ENCODE peak calls at places on chromosome 13, in six cellular contexts. One of them, this sample, is unnamed.
A peak's percentile ranks its signal among the peaks of the same experiment; 100 is the strongest.

GRCh38 chr13:48496271-48496670 is 36.6 kb downstream of the RCBTB2 start:
- DNase-seq in stimulated activated CD4-positive, alpha-beta T cell treated with anti-CD3 and anti-CD28 coated beads, TNF-alpha, amount 100 ng/mL, for 4 hours: no peak
- DNase-seq in uterus: no peak
- DNase-seq in NCI-H187 treated with DMSO at 0.1 percent for 48 hours: no peak
- DNase-seq in HuH-7: no peak
- DNase-seq in left ventricle myocardium superior: no peak
- DNase-seq in this sample: no peak

GRCh38 chr13:113666324-113666660 is 727 bp upstream of the GRK1 start:
- DNase-seq in stimulated activated CD4-positive, alpha-beta T cell treated with anti-CD3 and anti-CD28 coated beads, TNF-alpha, amount 100 ng/mL, for 4 hours: no peak
- DNase-seq in uterus: peak; percentile 2
- DNase-seq in NCI-H187 treated with DMSO at 0.1 percent for 48 hours: no peak
- DNase-seq in HuH-7: no peak
- DNase-seq in left ventricle myocardium superior: no peak
- DNase-seq in this sample: no peak

GRCh38 chr13:65855276-65855675 is 1374.9 kb downstream of the PCDH9 start:
- DNase-seq in stimulated activated CD4-positive, alpha-beta T cell treated with anti-CD3 and anti-CD28 coated beads, TNF-alpha, amount 100 ng/mL, for 4 hours: no peak
- DNase-seq in uterus: no peak
- DNase-seq in NCI-H187 treated with DMSO at 0.1 percent for 48 hours: no peak
- DNase-seq in HuH-7: peak; percentile 67
- DNase-seq in left ventricle myocardium superior: no peak
- DNase-seq in this sample: no peak

GRCh38 chr13:26973281-26973680 is 198.3 kb downstream of the USP12 start:
- DNase-seq in stimulated activated CD4-positive, alpha-beta T cell treated with anti-CD3 and anti-CD28 coated beads, TNF-alpha, amount 100 ng/mL, for 4 hours: no peak
- DNase-seq in uterus: no peak
- DNase-seq in NCI-H187 treated with DMSO at 0.1 percent for 48 hours: no peak
- DNase-seq in HuH-7: no peak
- DNase-seq in left ventricle myocardium superior: no peak
- DNase-seq in this sample: no peak

GRCh38 chr13:27137759-27138158 is 33.9 kb downstream of the USP12 start:
- DNase-seq in stimulated activated CD4-positive, alpha-beta T cell treated with anti-CD3 and anti-CD28 coated beads, TNF-alpha, amount 100 ng/mL, for 4 hours: no peak
- DNase-seq in uterus: no peak
- DNase-seq in NCI-H187 treated with DMSO at 0.1 percent for 48 hours: no peak
- DNase-seq in HuH-7: no peak
- DNase-seq in left ventricle myocardium superior: peak; percentile 36
- DNase-seq in this sample: no peak

GRCh38 chr13:99218545-99218944 is 17.9 kb downstream of the UBAC2 start:
- DNase-seq in stimulated activated CD4-positive, alpha-beta T cell treated with anti-CD3 and anti-CD28 coated beads, TNF-alpha, amount 100 ng/mL, for 4 hours: no peak
- DNase-seq in uterus: no peak
- DNase-seq in NCI-H187 treated with DMSO at 0.1 percent for 48 hours: no peak
- DNase-seq in HuH-7: no peak
- DNase-seq in left ventricle myocardium superior: peak; percentile 87
- DNase-seq in this sample: no peak

GRCh38 chr13:82963466-82963865 is 918.8 kb downstream of the SLITRK1 start:
- DNase-seq in stimulated activated CD4-positive, alpha-beta T cell treated with anti-CD3 and anti-CD28 coated beads, TNF-alpha, amount 100 ng/mL, for 4 hours: no peak
- DNase-seq in uterus: no peak
- DNase-seq in NCI-H187 treated with DMSO at 0.1 percent for 48 hours: no peak
- DNase-seq in HuH-7: no peak
- DNase-seq in left ventricle myocardium superior: no peak
- DNase-seq in this sample: no peak

GRCh38 chr13:53206455-53206854 is 177.8 kb downstream of the OLFM4 start:
- DNase-seq in stimulated activated CD4-positive, alpha-beta T cell treated with anti-CD3 and anti-CD28 coated beads, TNF-alpha, amount 100 ng/mL, for 4 hours: no peak
- DNase-seq in uterus: no peak
- DNase-seq in NCI-H187 treated with DMSO at 0.1 percent for 48 hours: no peak
- DNase-seq in HuH-7: peak; percentile 15
- DNase-seq in left ventricle myocardium superior: no peak
- DNase-seq in this sample: no peak

GRCh38 chr13:98252931-98253470 is 75.9 kb upstream of the RNF113B start:
- DNase-seq in stimulated activated CD4-positive, alpha-beta T cell treated with anti-CD3 and anti-CD28 coated beads, TNF-alpha, amount 100 ng/mL, for 4 hours: no peak
- DNase-seq in uterus: no peak
- DNase-seq in NCI-H187 treated with DMSO at 0.1 percent for 48 hours: no peak
- DNase-seq in HuH-7: no peak
- DNase-seq in left ventricle myocardium superior: no peak
- DNase-seq in this sample: no peak

GRCh38 chr13:73898899-73899298 is 235.3 kb downstream of the KLF12 start:
- DNase-seq in stimulated activated CD4-positive, alpha-beta T cell treated with anti-CD3 and anti-CD28 coated beads, TNF-alpha, amount 100 ng/mL, for 4 hours: no peak
- DNase-seq in uterus: no peak
- DNase-seq in NCI-H187 treated with DMSO at 0.1 percent for 48 hours: no peak
- DNase-seq in HuH-7: no peak
- DNase-seq in left ventricle myocardium superior: no peak
- DNase-seq in this sample: no peak

GRCh38 chr13:44155422-44156293 is 218.0 kb upstream of the SERP2 start:
- DNase-seq in stimulated activated CD4-positive, alpha-beta T cell treated with anti-CD3 and anti-CD28 coated beads, TNF-alpha, amount 100 ng/mL, for 4 hours: no peak
- DNase-seq in uterus: peak; percentile 91
- DNase-seq in NCI-H187 treated with DMSO at 0.1 percent for 48 hours: peak; percentile 74
- DNase-seq in HuH-7: no peak
- DNase-seq in left ventricle myocardium superior: peak; percentile 58
- DNase-seq in this sample: peak; percentile 50

GRCh38 chr13:21402586-21403307 is 56.4 kb downstream of the ZDHHC20 start:
- DNase-seq in stimulated activated CD4-positive, alpha-beta T cell treated with anti-CD3 and anti-CD28 coated beads, TNF-alpha, amount 100 ng/mL, for 4 hours: no peak
- DNase-seq in uterus: no peak
- DNase-seq in NCI-H187 treated with DMSO at 0.1 percent for 48 hours: no peak
- DNase-seq in HuH-7: no peak
- DNase-seq in left ventricle myocardium superior: no peak
- DNase-seq in this sample: no peak